ENCODE peak calls at places on chromosomes 2 and 18, in ten cellular contexts. H, Z, R, B, A, Y, P, Q, E and S are unnamed samples.

GRCh38 chr2:240145461-240145860 is 5.0 kb upstream of the OTOS start:
- DNase-seq in H (no peak), Z (no peak), R (no peak), B (no peak), A (no peak), Y (no peak), P (no peak), Q (no peak), E (no peak), S (no peak)

GRCh38 chr2:159713691-159714585 is 1.6 kb downstream of the MARCHF7 start:
- DNase-seq in H (no peak), Z (no peak), R (no peak), B (peak; percentile 88), A (no peak), Y (no peak), P (no peak), Q (no peak), E (no peak), S (no peak)

GRCh38 chr2:236177967-236178909 is 10.1 kb upstream of the GBX2 start:
- DNase-seq in H (peak; percentile 62), Z (no peak), R (peak; percentile 40), B (peak; percentile 30), A (no peak), Y (peak; percentile 40), P (peak; percentile 81), Q (peak; percentile 74), E (peak; percentile 45), S (peak; percentile 93)

GRCh38 chr18:60027397-60027796 is 127.6 kb downstream of the PMAIP1 start:
- DNase-seq in H (no peak), Z (no peak), R (no peak), B (no peak), A (no peak), Y (no peak), P (no peak), Q (no peak), E (no peak), S (no peak)

GRCh38 chr2:45288532-45288931 is 279.3 kb upstream of the SIX2 start:
- DNase-seq in H (no peak), Z (no peak), R (no peak), B (peak; percentile 42), A (no peak), Y (no peak), P (no peak), Q (no peak), E (no peak), S (no peak)

GRCh38 chr2:121999273-121999672 is 243.8 kb downstream of the TSN start:
- DNase-seq in H (no peak), Z (no peak), R (no peak), B (peak; percentile 63), A (no peak), Y (no peak), P (no peak), Q (no peak), E (no peak), S (no peak)

GRCh38 chr2:173353556-173353955 is 1.1 kb upstream of the CDCA7 start:
- DNase-seq in H (no peak), Z (no peak), R (no peak), B (no peak), A (no peak), Y (no peak), P (no peak), Q (no peak), E (no peak), S (no peak)

GRCh38 chr2:44798139-44798659 is 143.3 kb upstream of the SIX3 start:
- DNase-seq in H (no peak), Z (no peak), R (no peak), B (no peak), A (no peak), Y (no peak), P (no peak), Q (no peak), E (no peak), S (no peak)

GRCh38 chr2:119116411-119117295 is 41.9 kb downstream of the C1QL2 start:
- DNase-seq in H (no peak), Z (no peak), R (no peak), B (no peak), A (no peak), Y (no peak), P (no peak), Q (no peak), E (no peak), S (no peak)

GRCh38 chr2:3445891-3446290 is 66.4 kb downstream of the TRAPPC12 start:
- DNase-seq in H (peak; percentile 86), Z (no peak), R (no peak), B (no peak), A (no peak), Y (no peak), P (no peak), Q (no peak), E (no peak), S (no peak)

DNA sequence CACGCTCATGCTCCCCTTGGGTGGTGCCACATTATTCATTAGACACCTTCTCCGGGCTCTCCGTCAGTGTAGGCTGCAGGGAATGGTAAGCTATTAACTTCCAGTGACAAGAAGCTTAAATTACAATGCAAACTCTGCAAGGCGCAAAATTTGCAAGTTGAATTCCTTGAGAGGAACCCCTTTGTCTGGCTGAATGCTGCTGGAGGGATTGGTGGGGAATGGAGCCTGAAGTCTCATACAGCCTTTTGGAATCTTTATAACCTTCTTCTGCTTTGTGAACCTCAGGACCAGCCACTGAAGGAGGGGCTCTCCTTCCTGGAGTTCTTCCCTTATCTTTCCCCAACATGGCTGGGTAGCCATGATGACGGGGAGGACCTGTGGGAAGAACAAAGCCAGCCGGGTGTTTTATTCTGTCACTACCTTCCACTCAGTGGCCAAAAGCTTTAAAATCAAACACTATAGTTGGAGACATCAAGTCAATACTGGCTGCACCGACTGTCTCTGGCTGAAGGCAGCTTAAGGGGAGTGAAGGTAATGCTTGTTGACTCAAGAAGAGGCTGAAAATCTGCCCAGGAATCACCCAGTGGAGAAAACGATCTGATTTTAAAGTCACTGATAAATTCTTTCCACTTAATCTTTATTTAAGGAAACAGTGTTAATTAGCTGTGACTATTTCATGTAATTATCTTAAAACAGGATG is 221.0 kb upstream of the EPHA4 start:
- DNase-seq in H (peak; percentile 30), Z (no peak), R (no peak), B (no peak), A (no peak), Y (no peak), P (no peak), Q (no peak), E (no peak), S (no peak)
- TF ChIP-seq POLR2A in H (no peak), Z (no peak), R (no peak), B (no peak), A (no peak), Y (no peak), P (no peak), Q (no peak), E (no peak), S (no peak)

GRCh38 chr2:148565272-148565894 is 79.2 kb upstream of the EPC2 start:
- DNase-seq in H (no peak), Z (no peak), R (no peak), B (no peak), A (no peak), Y (no peak), P (no peak), Q (no peak), E (no peak), S (no peak)

GRCh38 chr2:148567716-148568115 is 76.8 kb upstream of the EPC2 start:
- DNase-seq in H (no peak), Z (no peak), R (no peak), B (no peak), A (no peak), Y (no peak), P (no peak), Q (no peak), E (no peak), S (no peak)

GRCh38 chr2:148568597-148568996 is 76.0 kb upstream of the EPC2 start:
- DNase-seq in H (no peak), Z (no peak), R (no peak), B (no peak), A (no peak), Y (no peak), P (no peak), Q (no peak), E (no peak), S (no peak)

DNA sequence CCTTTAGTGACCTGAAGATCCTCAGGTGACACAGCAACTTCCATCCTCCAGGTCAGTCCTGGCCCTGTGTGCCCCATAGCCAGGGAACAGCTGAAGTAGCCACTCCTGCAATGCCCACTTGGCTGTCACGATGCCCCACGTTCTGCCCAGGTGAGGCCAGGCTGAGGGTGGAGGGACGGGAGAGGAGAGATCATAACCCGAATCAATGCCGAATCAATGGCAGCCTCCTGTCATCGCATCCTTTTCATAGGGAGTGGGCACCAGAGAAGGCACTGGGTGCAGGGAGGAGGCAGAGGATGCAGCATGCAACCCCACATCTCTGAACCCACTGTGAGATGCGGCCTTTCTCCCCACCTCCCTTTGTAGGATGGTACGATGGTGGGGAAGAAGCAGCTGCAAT is 75.3 kb upstream of the EPC2 start:
- DNase-seq in H (no peak), Z (no peak), R (no peak), B (no peak), A (no peak), Y (no peak), P (no peak), Q (no peak), E (no peak), S (no peak)
- TF ChIP-seq POLR2A in H (no peak), Z (no peak), R (no peak), B (no peak), A (no peak), Y (no peak), P (no peak), Q (no peak), E (no peak), S (no peak)

GRCh38 chr2:191693151-191693550 is 15.2 kb downstream of the NABP1 start:
- DNase-seq in H (no peak), Z (no peak), R (no peak), B (no peak), A (no peak), Y (no peak), P (no peak), Q (no peak), E (no peak), S (no peak)

GRCh38 chr2:191692502-191693115 is 14.7 kb downstream of the NABP1 start:
- DNase-seq in H (no peak), Z (no peak), R (no peak), B (no peak), A (no peak), Y (no peak), P (no peak), Q (no peak), E (no peak), S (no peak)

GRCh38 chr2:191691898-191692297 is 14.0 kb downstream of the NABP1 start:
- DNase-seq in H (no peak), Z (no peak), R (no peak), B (no peak), A (no peak), Y (no peak), P (no peak), Q (no peak), E (no peak), S (no peak)

GRCh38 chr2:191690327-191690726 is 12.4 kb downstream of the NABP1 start:
- DNase-seq in H (no peak), Z (no peak), R (no peak), B (no peak), A (no peak), Y (no peak), P (no peak), Q (no peak), E (no peak), S (no peak)

GRCh38 chr2:191691016-191691725 is 13.2 kb downstream of the NABP1 start:
- DNase-seq in H (peak; percentile 27), Z (peak; percentile 51), R (peak; percentile 25), B (peak; percentile 87), A (peak; percentile 35), Y (peak; percentile 42), P (no peak), Q (no peak), E (peak; percentile 89), S (no peak)
- TF ChIP-seq POLR2A in H (no peak), Z (no peak), R (no peak), B (no peak), A (no peak), Y (no peak), P (no peak), Q (no peak), E (no peak), S (no peak)

GRCh38 chr2:27042159-27042661 is 9.3 kb upstream of the AGBL5 start:
- DNase-seq in H (peak; percentile 53), Z (peak; percentile 51), R (no peak), B (no peak), A (no peak), Y (no peak), P (no peak), Q (no peak), E (no peak), S (no peak)
- TF ChIP-seq POLR2A in H (no peak), Z (no peak), R (no peak), B (no peak), A (no peak), Y (no peak), P (no peak), Q (no peak), E (no peak), S (no peak)